ENCODE peak calls at places on chromosomes 2 and 18, in four cellular contexts. R, U, G and K are unnamed samples.

GRCh38 chr18:79687806-79688205 is 8.2 kb downstream of the CTDP1 start:
- DNase-seq in G (peak), R (peak), U (peak), K (no peak)

GRCh38 chr2:225002039-225002655 is 40.1 kb downstream of the DOCK10 start:
- DNase-seq in R (peak), U (peak), G (no peak), K (no peak)

GRCh38 chr18:67217551-67218166 is 298.9 kb downstream of the DSEL start:
- DNase-seq in U (peak), G (no peak), R (peak), K (peak)

GRCh38 chr2:60351802-60352201 is 201.7 kb downstream of the BCL11A start:
- DNase-seq in G (no peak), U (no peak), R (no peak), K (no peak)

GRCh38 chr2:26767129-26767528 is 3.0 kb downstream of the SLC35F6 start:
- DNase-seq in R (no peak), G (no peak), U (no peak), K (no peak)

GRCh38 chr2:171185941-171186340 is 25.2 kb upstream of the TLK1 start:
- DNase-seq in G (no peak), U (peak), R (peak), K (peak)

GRCh38 chr2:161352718-161353117 is 44.5 kb downstream of the PSMD14 start:
- DNase-seq in R (no peak), G (no peak), U (no peak), K (no peak)

GRCh38 chr2:26772064-26773001 is 8.2 kb downstream of the SLC35F6 start:
- DNase-seq in G (no peak), R (peak), U (peak), K (no peak)

GRCh38 chr2:10043906-10044601 is 704 bp downstream of the KLF11 start:
- DNase-seq in R (peak), G (peak), U (peak), K (peak)

GRCh38 chr18:48408111-48408726 is 964 bp downstream of the ZBTB7C start:
- DNase-seq in R (peak), G (no peak), U (peak), K (no peak)

GRCh38 chr2:147293958-147294824 is 550.6 kb upstream of the ACVR2A start:
- DNase-seq in U (no peak), R (no peak), G (no peak), K (no peak)

GRCh38 chr18:31592520-31593157 is 962 bp downstream of the TTR start:
- DNase-seq in G (no peak), R (no peak), U (no peak), K (no peak)

GRCh38 chr2:175880-176800 is 87.7 kb downstream of the SH3YL1 start:
- DNase-seq in U (peak), G (peak), R (peak), K (no peak)

GRCh38 chr18:79367480-79367879 is 28.2 kb upstream of the NFATC1 start:
- DNase-seq in U (no peak), R (no peak), G (no peak), K (no peak)

GRCh38 chr2:44247924-44248323 is 27.4 kb upstream of the SLC3A1 start:
- DNase-seq in G (no peak), R (no peak), U (no peak), K (no peak)

GRCh38 chr2:69645926-69646325 is 2.4 kb upstream of the AAK1 start:
- DNase-seq in R (no peak), G (no peak), U (no peak), K (no peak)

GRCh38 chr2:15941483-15941853 is 1.1 kb downstream of the MYCN start:
- DNase-seq in G (no peak), U (no peak), R (no peak), K (no peak)

GRCh38 chr2:111695441-111696007 is 188.5 kb downstream of the ANAPC1 start:
- DNase-seq in G (no peak), U (no peak), R (no peak), K (no peak)

GRCh38 chr2:17827306-17827705 is 11.0 kb downstream of the MSGN1 start:
- DNase-seq in U (no peak), G (no peak), R (no peak), K (no peak)

GRCh38 chr2:218301176-218301819 is 9.0 kb upstream of the TMBIM1 start:
- DNase-seq in R (peak), U (peak), G (no peak), K (no peak)

GRCh38 chr2:2797797-2798196 is 466.7 kb upstream of the MYT1L start:
- DNase-seq in R (no peak), G (no peak), U (no peak), K (no peak)

GRCh38 chr2:240519396-240520142 is 38.2 kb downstream of the ANKMY1 start:
- DNase-seq in U (peak), R (peak), G (no peak), K (no peak)

DNA sequence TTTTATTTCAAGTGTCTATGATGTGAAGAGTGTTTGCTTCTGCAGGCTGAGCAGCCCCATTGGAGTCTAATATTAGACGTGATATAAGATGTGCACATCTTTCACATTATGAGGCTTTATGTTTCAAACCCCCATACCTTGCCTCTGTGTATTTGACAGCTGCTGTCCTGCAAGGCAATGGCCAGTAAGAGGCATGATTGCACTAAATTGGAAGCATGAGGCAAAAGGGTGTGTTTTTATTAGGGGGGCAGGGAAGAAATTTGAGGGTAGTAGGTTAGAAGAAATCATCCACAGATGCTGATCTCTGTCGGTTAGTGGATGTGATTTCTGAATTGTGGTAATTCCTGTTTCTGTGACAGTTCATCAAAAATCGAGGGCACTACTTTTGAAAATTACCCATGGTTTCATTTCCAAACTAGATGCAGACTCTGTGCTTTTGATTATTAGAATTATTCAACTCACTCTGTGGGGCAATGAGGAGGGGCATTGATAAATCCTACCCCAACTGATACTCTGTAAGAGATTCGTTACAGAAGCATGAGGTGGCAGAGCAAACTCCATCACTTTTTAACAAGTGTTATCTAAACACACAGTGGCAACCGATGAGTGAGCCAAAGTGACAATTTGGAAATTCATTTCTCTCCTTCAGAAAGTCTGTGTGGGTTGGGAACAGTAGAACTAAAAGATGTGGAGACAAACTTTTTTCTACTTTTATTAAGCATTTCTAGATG is 452.9 kb downstream of the ARHGAP15 start:
- DNase-seq in R (peak), G (no peak), U (peak), K (no peak)
- TF ChIP-seq CTCF in R (peak), G (peak), U (peak), K (peak)

GRCh38 chr2:187580462-187581124 is 26.4 kb upstream of the TFPI start:
- DNase-seq in U (peak), G (no peak), R (peak), K (peak)
- TF ChIP-seq CTCF in U (no peak), G (peak), R (no peak), K (peak)

GRCh38 chr2:222042666-222043065 is 256.1 kb downstream of the PAX3 start:
- DNase-seq in U (no peak), G (no peak), R (no peak), K (no peak)
- TF ChIP-seq CTCF in U (no peak), G (no peak), R (no peak), K (no peak)

DNA sequence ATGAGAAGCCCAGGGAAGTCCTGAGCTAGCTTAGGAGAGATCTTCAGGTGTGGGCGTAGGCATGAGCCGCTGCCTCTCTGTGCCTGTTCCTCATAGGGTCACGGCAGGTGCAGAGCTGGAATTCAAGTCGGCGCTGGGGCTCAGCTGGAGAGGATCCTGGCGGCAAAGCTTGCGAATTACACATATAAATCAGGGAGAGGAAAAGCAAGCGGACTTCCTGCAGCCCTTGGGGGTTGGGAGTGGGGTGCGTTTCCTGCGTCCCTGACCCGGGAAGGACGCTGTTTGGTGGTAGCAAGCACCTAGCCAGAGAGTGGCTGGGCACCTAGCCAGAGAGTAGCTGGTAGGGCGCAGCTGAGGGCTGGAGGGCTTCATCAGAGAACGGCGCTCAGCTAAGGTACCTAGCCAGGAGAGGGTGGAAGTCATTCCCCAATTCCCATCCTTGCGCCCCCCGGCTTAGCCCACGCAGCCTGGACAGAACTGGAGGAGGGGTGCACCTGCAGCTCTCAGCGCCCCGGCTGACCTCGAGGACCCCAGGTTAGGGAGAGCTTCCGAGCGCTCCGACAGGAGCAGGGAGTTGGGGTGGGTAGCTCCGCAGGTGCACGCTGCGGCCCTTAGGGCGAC is 459 bp upstream of the EFR3B start:
- DNase-seq in U (peak), R (peak), G (no peak), K (no peak)
- TF ChIP-seq CTCF in U (peak), R (peak), G (peak), K (peak)

DNA sequence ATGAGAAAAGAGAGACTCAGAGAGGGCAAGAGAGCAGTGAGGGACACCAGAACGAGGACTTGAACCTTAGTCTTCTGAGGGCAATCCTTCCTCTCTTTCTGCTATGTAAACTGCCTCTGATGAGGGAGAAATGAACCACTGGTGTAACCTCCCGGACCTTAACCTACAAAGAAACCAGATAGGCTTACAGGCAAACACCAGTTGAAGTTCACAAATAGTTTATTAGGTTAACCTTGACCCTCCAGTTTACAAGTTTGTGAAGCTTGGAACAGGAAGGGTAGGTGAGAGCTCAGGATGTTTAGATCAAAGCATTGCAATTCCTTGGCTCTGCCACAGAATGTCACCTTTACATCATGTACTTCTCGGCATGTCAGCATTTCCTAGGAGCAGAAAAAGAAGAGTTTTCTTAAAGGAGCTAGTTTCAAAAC is 486.4 kb upstream of the SPRED2 start:
- DNase-seq in R (no peak), U (no peak), G (no peak), K (no peak)
- TF ChIP-seq CTCF in R (no peak), U (no peak), G (peak), K (no peak)

GRCh38 chr2:43131051-43131889 is 95.1 kb downstream of the ZFP36L2 start:
- DNase-seq in R (peak), U (peak), G (peak), K (peak)
- TF ChIP-seq CTCF in R (peak), U (peak), G (peak), K (peak)

DNA sequence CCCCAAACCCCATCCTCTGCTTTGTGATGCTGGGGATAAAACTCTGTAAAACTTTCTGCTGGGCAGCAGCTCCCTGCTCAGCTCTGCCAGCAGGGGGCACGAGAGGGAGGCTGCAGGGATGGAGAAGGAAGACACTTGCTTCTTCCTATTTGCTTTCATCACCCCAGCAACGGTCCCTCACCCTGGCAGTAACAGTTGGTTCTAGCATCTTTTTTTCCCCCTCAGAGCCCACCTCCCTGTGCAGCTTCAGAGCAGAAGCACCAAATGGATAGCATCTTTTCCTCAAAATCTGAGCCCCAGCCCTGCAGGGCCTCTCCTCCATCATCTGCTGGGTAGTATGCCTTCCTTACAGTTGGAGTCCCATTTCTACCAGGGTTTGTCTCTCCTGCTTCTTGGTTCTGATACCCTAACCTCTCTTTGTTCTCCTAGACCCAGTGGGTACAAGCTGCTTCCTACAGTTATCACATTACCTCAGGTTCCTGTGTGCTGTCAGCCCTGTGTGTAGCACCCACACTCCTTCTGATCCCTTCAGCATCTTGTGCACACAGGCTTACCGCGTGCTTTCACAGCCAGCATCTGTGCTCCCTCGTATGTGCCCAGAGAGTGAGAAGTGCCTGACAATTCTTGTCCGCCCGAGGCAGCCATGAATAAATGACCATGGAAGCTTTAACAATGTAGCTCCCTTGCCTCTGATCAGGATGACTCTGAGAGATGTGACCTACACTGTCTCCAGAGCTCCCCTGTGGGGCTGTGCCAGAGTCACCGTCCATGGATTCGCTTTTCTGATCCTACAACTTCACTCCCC is 14.5 kb downstream of the CKAP2L start:
- DNase-seq in R (peak), U (peak), G (no peak), K (peak)
- TF ChIP-seq CTCF in R (peak), U (peak), G (peak), K (peak)

DNA sequence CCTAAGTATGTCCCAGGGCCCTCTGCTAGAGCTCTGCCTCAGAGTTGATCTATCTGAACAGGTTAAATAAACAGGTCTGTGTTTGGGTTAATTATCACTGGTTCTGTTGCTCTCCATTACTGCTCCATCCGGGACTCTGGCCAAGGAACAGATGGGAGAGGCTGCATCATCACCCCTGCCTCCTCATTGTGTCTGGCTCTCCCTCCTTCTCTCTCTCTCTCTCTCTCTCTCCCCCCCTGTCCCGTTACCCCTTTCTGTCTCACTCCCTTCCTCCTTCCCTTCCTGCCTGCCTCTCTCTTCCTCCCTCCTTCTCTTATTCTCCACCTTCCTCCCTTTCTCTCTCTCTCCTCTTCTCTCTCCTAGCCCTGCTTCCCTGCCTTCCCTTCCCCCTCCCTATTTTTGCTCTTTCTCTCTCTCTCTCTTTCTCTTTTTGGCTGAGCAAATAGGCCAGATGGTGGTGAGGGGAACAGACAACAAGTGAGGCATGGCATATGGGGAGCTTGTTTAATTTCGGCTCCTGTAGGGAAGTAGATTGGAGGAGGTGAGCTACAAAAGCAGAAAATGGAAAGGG is 62.1 kb downstream of the SETBP1 start:
- DNase-seq in R (peak), U (peak), G (no peak), K (peak)
- TF ChIP-seq CTCF in R (no peak), U (no peak), G (no peak), K (no peak)

DNA sequence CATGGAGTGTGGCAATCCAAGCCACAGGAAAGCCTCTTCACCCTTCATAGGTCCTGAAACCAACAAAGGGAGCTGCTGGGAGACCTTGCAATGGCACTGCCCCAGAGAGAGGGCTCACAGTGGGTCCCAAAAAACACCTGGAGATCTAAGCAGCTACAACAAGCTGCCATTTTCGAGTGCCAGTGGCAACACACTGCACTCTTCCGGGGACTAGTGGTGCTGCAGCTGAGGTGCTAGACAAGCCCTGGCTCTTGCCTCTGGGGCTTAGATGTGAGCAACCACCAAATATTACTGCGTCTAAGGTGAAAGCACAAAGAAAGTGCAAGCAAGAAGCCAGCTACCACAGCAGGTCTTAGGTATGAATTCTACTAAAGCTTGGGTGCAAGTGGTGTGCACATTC is 192.9 kb downstream of the NOL4 start:
- DNase-seq in U (no peak), R (no peak), G (no peak), K (no peak)
- TF ChIP-seq CTCF in U (no peak), R (no peak), G (no peak), K (no peak)